ENCODE peak calls at places on chromosomes 16 and 17, in ten cellular contexts. H is NCI-H345, J is cardiac fibroblast, W is MV-4-11, C is RCC 7860, A is Peyer's patch, V is NCI-H510A treated with DMSO at 0.1 percent for 48 hours, N is COR-L47, X is fibroblast of pulmonary artery, K is SW480. E is an unnamed sample.
A peak's percentile ranks its signal among the peaks of the same experiment; 100 is the strongest.

GRCh38 chr17:35766903-35767510 is 6.3 kb downstream of the C17orf50 start:
- DNase-seq in H (no peak), X (peak; percentile 68), J (peak; percentile 68), K (peak; percentile 44), A (peak; percentile 70), N (no peak), C (no peak), W (peak; percentile 11), V (peak; percentile 13), E (peak; percentile 35)

GRCh38 chr17:63497708-63498483 is 21.0 kb downstream of the ACE start:
- DNase-seq in W (no peak), V (peak; percentile 57), K (no peak), C (no peak), X (no peak), A (no peak), N (peak; percentile 46), H (peak; percentile 76), J (no peak), E (peak; percentile 85)

GRCh38 chr17:77385750-77386501 is 245.2 kb downstream of the SEC14L1 start:
- DNase-seq in W (no peak), N (no peak), K (no peak), J (peak; percentile 48), A (no peak), H (no peak), C (no peak), V (no peak), X (peak; percentile 54), E (no peak)

GRCh38 chr16:82660078-82660645 is 33.4 kb downstream of the CDH13 start:
- DNase-seq in X (peak; percentile 58), K (no peak), N (no peak), C (no peak), J (peak; percentile 32), W (no peak), A (peak; percentile 47), V (no peak), H (no peak), E (no peak)

GRCh38 chr16:28537076-28537475 is 1.7 kb downstream of the NUPR1 start:
- DNase-seq in C (no peak), H (peak; percentile 13), J (no peak), W (no peak), K (no peak), A (no peak), N (no peak), X (no peak), V (no peak), E (no peak)

GRCh38 chr17:50585893-50586292 is 25.4 kb downstream of the CACNA1G start:
- DNase-seq in N (no peak), K (no peak), W (no peak), A (no peak), J (no peak), H (no peak), X (no peak), V (no peak), C (no peak), E (no peak)

GRCh38 chr17:4362141-4362540 is 4.3 kb downstream of the UBE2G1 start:
- DNase-seq in V (no peak), H (no peak), W (peak; percentile 34), K (no peak), J (peak; percentile 18), X (peak; percentile 26), A (no peak), C (no peak), N (peak; percentile 4), E (peak; percentile 2)

GRCh38 chr16:79217375-79218011 is 383.0 kb downstream of the MAF start:
- DNase-seq in X (no peak), V (no peak), W (peak; percentile 74), K (peak; percentile 4), A (no peak), N (no peak), J (no peak), H (no peak), C (no peak), E (no peak)

GRCh38 chr16:56625943-56626654 is 518 bp downstream of the MT1E start:
- DNase-seq in C (peak; percentile 53), N (no peak), X (peak; percentile 79), J (peak; percentile 85), K (peak; percentile 43), H (no peak), A (peak; percentile 66), V (no peak), W (no peak), E (no peak)

GRCh38 chr17:45382982-45383381 is 49.7 kb downstream of the ARHGAP27 start:
- DNase-seq in J (no peak), N (no peak), C (no peak), V (no peak), X (no peak), K (no peak), A (no peak), H (no peak), W (peak; percentile 32), E (no peak)

GRCh38 chr17:74480290-74480689 is 13.9 kb downstream of the CD300A start:
- DNase-seq in J (no peak), V (no peak), H (no peak), N (no peak), C (no peak), W (no peak), X (no peak), K (no peak), A (no peak), E (no peak)

GRCh38 chr17:48571024-48571818 is 6.9 kb downstream of the HOXB4 start:
- DNase-seq in J (no peak), V (no peak), H (no peak), X (no peak), W (no peak), N (no peak), C (no peak), K (no peak), A (no peak), E (no peak)

GRCh38 chr17:72296456-72296855 is 175.6 kb downstream of the SOX9 start:
- DNase-seq in H (no peak), C (no peak), K (no peak), V (no peak), J (peak; percentile 31), W (no peak), A (no peak), X (peak; percentile 20), N (no peak), E (no peak)

GRCh38 chr17:56908061-56908542 is 5.7 kb downstream of the TRIM25 start:
- DNase-seq in N (no peak), W (peak; percentile 93), H (no peak), K (peak; percentile 53), A (peak; percentile 91), V (no peak), J (no peak), X (no peak), C (peak; percentile 24), E (no peak)

GRCh38 chr17:45022655-45023339 is 28.6 kb downstream of the DCAKD start:
- DNase-seq in N (no peak), K (no peak), W (no peak), X (no peak), C (no peak), J (no peak), H (no peak), V (no peak), A (no peak), E (no peak)

GRCh38 chr17:66531826-66532439 is 229.5 kb downstream of the PRKCA start:
- DNase-seq in K (no peak), X (no peak), W (no peak), V (no peak), C (no peak), H (no peak), J (peak; percentile 34), N (no peak), A (no peak), E (no peak)

GRCh38 chr16:22220076-22220453 is 14.0 kb downstream of the EEF2K start:
- DNase-seq in A (peak; percentile 69), N (no peak), W (no peak), V (no peak), H (no peak), X (peak; percentile 20), C (no peak), K (no peak), J (no peak), E (no peak)

GRCh38 chr16:57446530-57447141 is 549 bp downstream of the CIAPIN1 start:
- DNase-seq in V (peak; percentile 33), J (peak; percentile 48), X (peak; percentile 34), W (peak; percentile 31), N (peak; percentile 53), C (no peak), A (peak; percentile 54), H (peak; percentile 18), K (peak; percentile 63), E (peak; percentile 42)

GRCh38 chr17:7167832-7168231 is 11.3 kb downstream of the ASGR1 start:
- DNase-seq in J (peak; percentile 83), V (no peak), C (no peak), X (peak; percentile 82), H (no peak), N (no peak), W (peak; percentile 95), K (no peak), A (no peak), E (no peak)

GRCh38 chr16:63787014-63787413 is 1334.8 kb downstream of the CDH11 start:
- DNase-seq in N (no peak), C (no peak), K (no peak), H (no peak), X (peak; percentile 1), V (no peak), A (no peak), W (no peak), J (peak; percentile 2), E (no peak)

GRCh38 chr17:39208136-39208535 is 8.1 kb downstream of the RPL19 start:
- DNase-seq in C (no peak), J (no peak), H (no peak), A (no peak), N (no peak), V (no peak), W (no peak), K (no peak), X (no peak), E (no peak)

GRCh38 chr16:2160915-2161551 is 5.5 kb downstream of the TRAF7 start:
- DNase-seq in X (peak; percentile 39), V (no peak), A (peak; percentile 71), J (peak; percentile 82), W (no peak), H (no peak), K (no peak), C (no peak), N (no peak), E (no peak)

GRCh38 chr17:12839042-12839441 is 49.7 kb downstream of the ARHGAP44 start:
- DNase-seq in W (no peak), A (no peak), V (no peak), X (no peak), C (no peak), N (no peak), J (no peak), H (no peak), K (no peak), E (no peak)

GRCh38 chr17:6755731-6756184 is at the start of gene XAF1:
- DNase-seq in J (peak; percentile 77), V (no peak), A (peak; percentile 65), X (peak; percentile 70), W (peak; percentile 67), H (no peak), C (no peak), K (no peak), N (no peak), E (no peak)

GRCh38 chr17:80294210-80294609 is 33.6 kb downstream of the RNF213 start:
- DNase-seq in J (no peak), A (no peak), K (no peak), X (no peak), W (peak; percentile 80), H (no peak), V (no peak), C (no peak), N (no peak), E (no peak)

GRCh38 chr17:14080847-14081251 is 11.5 kb downstream of the COX10 start:
- DNase-seq in N (no peak), K (peak; percentile 33), H (no peak), V (no peak), W (peak; percentile 54), C (no peak), X (no peak), J (peak; percentile 19), A (peak; percentile 53), E (no peak)

GRCh38 chr17:76532072-76532651 is 5.3 kb downstream of the CYGB start:
- DNase-seq in J (peak; percentile 86), A (no peak), V (no peak), W (no peak), H (no peak), X (peak; percentile 53), K (no peak), N (no peak), C (peak; percentile 63), E (no peak)

GRCh38 chr16:2085669-2086068 is 37.9 kb downstream of the TSC2 start:
- DNase-seq in V (no peak), K (no peak), C (no peak), H (no peak), N (no peak), A (no peak), W (no peak), J (peak; percentile 40), X (no peak), E (no peak)

E was measured in NCI-H1092 treated with DMSO at 0.1 percent for 48 hours.